ENCODE peak calls at places on chromosomes 3 and 15, in seven cellular contexts. One of them, this sample, is unnamed.

GRCh38 chr15:37015025-37015424 is 85.3 kb downstream of the MEIS2 start:
- DNase-seq in GM23338: no peak
- DNase-seq in germinal center: peak
- DNase-seq in NCI-H2029 treated with DMSO at 0.1 percent for 48 hours: no peak
- DNase-seq in glutamatergic neuron: no peak
- DNase-seq in H1: no peak
- DNase-seq in GM23248: peak
- DNase-seq in this sample: no peak

GRCh38 chr3:81245043-81245442 is 516.4 kb downstream of the GBE1 start:
- DNase-seq in germinal center: no peak
- DNase-seq in NCI-H2029 treated with DMSO at 0.1 percent for 48 hours: no peak
- DNase-seq in glutamatergic neuron: no peak
- DNase-seq in GM23338: no peak
- DNase-seq in GM23248: peak
- DNase-seq in H1: no peak
- DNase-seq in this sample: no peak

GRCh38 chr3:45664558-45664957 is 24.6 kb upstream of the SACM1L start:
- DNase-seq in NCI-H2029 treated with DMSO at 0.1 percent for 48 hours: no peak
- DNase-seq in GM23248: no peak
- DNase-seq in GM23338: no peak
- DNase-seq in glutamatergic neuron: no peak
- DNase-seq in H1: no peak
- DNase-seq in germinal center: peak
- DNase-seq in this sample: peak

GRCh38 chr15:29612096-29612495 is 210.2 kb downstream of the TJP1 start:
- DNase-seq in GM23338: peak
- DNase-seq in GM23248: peak
- DNase-seq in germinal center: no peak
- DNase-seq in glutamatergic neuron: no peak
- DNase-seq in H1: no peak
- DNase-seq in NCI-H2029 treated with DMSO at 0.1 percent for 48 hours: no peak
- DNase-seq in this sample: no peak

GRCh38 chr15:53978248-53978906 is at the start of gene UNC13C:
- DNase-seq in germinal center: no peak
- DNase-seq in NCI-H2029 treated with DMSO at 0.1 percent for 48 hours: no peak
- DNase-seq in GM23338: peak
- DNase-seq in H1: peak
- DNase-seq in GM23248: peak
- DNase-seq in glutamatergic neuron: peak
- DNase-seq in this sample: no peak

GRCh38 chr15:92074161-92074560 is 220.7 kb downstream of the SLCO3A1 start:
- DNase-seq in H1: no peak
- DNase-seq in glutamatergic neuron: no peak
- DNase-seq in GM23248: no peak
- DNase-seq in germinal center: no peak
- DNase-seq in GM23338: no peak
- DNase-seq in NCI-H2029 treated with DMSO at 0.1 percent for 48 hours: no peak
- DNase-seq in this sample: no peak

GRCh38 chr3:124962403-124962940 is 27.9 kb upstream of the MUC13 start:
- DNase-seq in germinal center: no peak
- DNase-seq in H1: no peak
- DNase-seq in glutamatergic neuron: no peak
- DNase-seq in GM23338: no peak
- DNase-seq in GM23248: peak
- DNase-seq in NCI-H2029 treated with DMSO at 0.1 percent for 48 hours: no peak
- DNase-seq in this sample: no peak

GRCh38 chr15:81491414-81492101 is 117.5 kb upstream of the TMC3 start:
- DNase-seq in NCI-H2029 treated with DMSO at 0.1 percent for 48 hours: no peak
- DNase-seq in germinal center: no peak
- DNase-seq in glutamatergic neuron: no peak
- DNase-seq in GM23338: no peak
- DNase-seq in GM23248: peak
- DNase-seq in H1: no peak
- DNase-seq in this sample: no peak

GRCh38 chr15:41583795-41584194 is 24.8 kb downstream of the TYRO3 start:
- DNase-seq in GM23248: no peak
- DNase-seq in NCI-H2029 treated with DMSO at 0.1 percent for 48 hours: no peak
- DNase-seq in H1: no peak
- DNase-seq in GM23338: no peak
- DNase-seq in germinal center: no peak
- DNase-seq in glutamatergic neuron: no peak
- DNase-seq in this sample: no peak

GRCh38 chr3:195042741-195043611 is 228.0 kb downstream of the XXYLT1 start:
- DNase-seq in germinal center: no peak
- DNase-seq in glutamatergic neuron: no peak
- DNase-seq in GM23248: no peak
- DNase-seq in H1: peak
- DNase-seq in GM23338: peak
- DNase-seq in NCI-H2029 treated with DMSO at 0.1 percent for 48 hours: no peak
- DNase-seq in this sample: no peak

GRCh38 chr3:100993309-100993708 is at the start of gene ABI3BP:
- DNase-seq in GM23338: no peak
- DNase-seq in H1: no peak
- DNase-seq in germinal center: no peak
- DNase-seq in GM23248: peak
- DNase-seq in NCI-H2029 treated with DMSO at 0.1 percent for 48 hours: no peak
- DNase-seq in glutamatergic neuron: peak
- DNase-seq in this sample: no peak

This sample was measured in CD4-positive, CD25-positive, alpha-beta regulatory T cell.